ENCODE peak calls at places on chromosomes 1 and 21, in four cellular contexts. V, Z, X and O are unnamed samples.
A peak's percentile ranks its signal among the peaks of the same experiment; 100 is the strongest.

GRCh38 chr21:39911286-39911685 is 44.0 kb downstream of the PCP4 start:
- DNase-seq in V (no peak), X (no peak), Z (no peak), O (no peak)

GRCh38 chr1:223504741-223505140 is 111.5 kb downstream of the CCDC185 start:
- DNase-seq in X (peak; percentile 98), Z (no peak), V (no peak), O (peak; percentile 90)

GRCh38 chr1:228849011-228849541 is 113.8 kb downstream of the RHOU start:
- DNase-seq in Z (no peak), V (no peak), X (no peak), O (no peak)

GRCh38 chr1:18970358-18970757 is 13.9 kb upstream of the IFFO2 start:
- DNase-seq in Z (no peak), X (no peak), V (no peak), O (no peak)

GRCh38 chr1:175889044-175889443 is 145.6 kb upstream of the TNR start:
- DNase-seq in V (no peak), Z (no peak), X (peak; percentile 38), O (peak; percentile 9)

GRCh38 chr1:85339671-85340399 is 63.4 kb upstream of the BCL10 start:
- DNase-seq in Z (no peak), V (no peak), X (no peak), O (no peak)

GRCh38 chr1:39084191-39084590 is 58.0 kb downstream of the NDUFS5 start:
- DNase-seq in V (no peak), X (no peak), Z (no peak), O (no peak)

GRCh38 chr1:2115922-2116341 is 65.7 kb downstream of the PRKCZ start:
- DNase-seq in Z (no peak), V (no peak), X (no peak), O (peak; percentile 48)

GRCh38 chr1:236861560-236862230 is 66.6 kb downstream of the MTR start:
- DNase-seq in X (peak; percentile 3), V (no peak), Z (no peak), O (peak; percentile 22)

GRCh38 chr1:11731719-11732283 is 4.1 kb upstream of the AGTRAP start:
- DNase-seq in V (no peak), Z (no peak), X (peak; percentile 83), O (peak; percentile 70)

GRCh38 chr1:205667909-205668643 is 12.2 kb downstream of the SLC45A3 start:
- DNase-seq in Z (no peak), X (no peak), V (no peak), O (no peak)

GRCh38 chr1:180269848-180270766 is 40.0 kb downstream of the LHX4 start:
- DNase-seq in V (no peak), Z (no peak), X (peak; percentile 26), O (no peak)

GRCh38 chr1:245771521-245772281 is 616.9 kb downstream of the KIF26B start:
- DNase-seq in Z (no peak), V (no peak), X (peak; percentile 93), O (peak; percentile 91)

GRCh38 chr21:34910396-34910795 is 138.7 kb downstream of the RUNX1 start:
- DNase-seq in Z (no peak), V (no peak), X (no peak), O (no peak)

GRCh38 chr1:47684518-47684917 is 246.7 kb downstream of the FOXD2 start:
- DNase-seq in X (no peak), Z (no peak), V (no peak), O (no peak)

GRCh38 chr21:34988139-34988538 is 61.0 kb downstream of the RUNX1 start:
- DNase-seq in Z (no peak), V (no peak), X (no peak), O (no peak)

GRCh38 chr1:19452221-19452663 is 33.1 kb downstream of the CAPZB start:
- DNase-seq in X (peak; percentile 97), V (no peak), Z (no peak), O (peak; percentile 57)

GRCh38 chr1:2315711-2316450 is 75.5 kb downstream of the MORN1 start:
- DNase-seq in Z (no peak), X (no peak), V (no peak), O (no peak)

GRCh38 chr21:35142036-35142825 is 93.1 kb upstream of the RUNX1 start:
- DNase-seq in X (no peak), Z (no peak), V (no peak), O (no peak)

GRCh38 chr1:68231627-68232303 is 558 bp downstream of the WLS start:
- DNase-seq in Z (peak; percentile 15), V (no peak), X (peak; percentile 80), O (peak; percentile 77)

GRCh38 chr1:183191833-183192232 is 5.8 kb downstream of the LAMC2 start:
- DNase-seq in Z (no peak), V (no peak), X (peak; percentile 93), O (peak; percentile 95)

GRCh38 chr1:32754282-32755097 is 51.9 kb upstream of the SYNC start:
- DNase-seq in X (peak; percentile 59), Z (peak; percentile 52), V (no peak), O (peak; percentile 42)

GRCh38 chr1:151993084-151993733 is 450 bp downstream of the S100A10 start:
- DNase-seq in X (peak; percentile 67), Z (no peak), V (no peak), O (no peak)

GRCh38 chr1:223266632-223267172 is 97.3 kb downstream of the SUSD4 start:
- DNase-seq in Z (no peak), X (no peak), V (no peak), O (no peak)

GRCh38 chr21:46229133-46229922 is 754 bp upstream of the LSS start:
- DNase-seq in Z (peak; percentile 56), X (no peak), V (peak; percentile 36), O (no peak)

GRCh38 chr21:42941696-42942085 is 16.3 kb upstream of the ERVH48-1 start:
- DNase-seq in Z (no peak), V (no peak), X (no peak), O (no peak)